ENCODE peak calls at places on chromosomes 3 and 15, in five cellular contexts. One of them, this sample, is unnamed.
A peak's percentile ranks its signal among the peaks of the same experiment; 100 is the strongest.

GRCh38 chr3:188150982-188151381 is 3.0 kb upstream of the LPP start:
- DNase-seq in EL: peak; percentile 14
- DNase-seq in hepatocyte: no peak
- DNase-seq in breast epithelium: no peak
- DNase-seq in dorsolateral prefrontal cortex: no peak
- DNase-seq in this sample: no peak

GRCh38 chr15:91311986-91312385 is 211.9 kb downstream of the SV2B start:
- DNase-seq in breast epithelium: no peak
- DNase-seq in EL: no peak
- DNase-seq in hepatocyte: no peak
- DNase-seq in dorsolateral prefrontal cortex: no peak
- DNase-seq in this sample: no peak

GRCh38 chr15:27353837-27354236 is 382.9 kb downstream of the GABRG3 start:
- DNase-seq in breast epithelium: no peak
- DNase-seq in dorsolateral prefrontal cortex: no peak
- DNase-seq in EL: no peak
- DNase-seq in hepatocyte: peak; percentile 58
- DNase-seq in this sample: no peak

GRCh38 chr15:52295421-52295991 is at the start of gene MYO5C:
- DNase-seq in hepatocyte: peak; percentile 85
- DNase-seq in dorsolateral prefrontal cortex: no peak
- DNase-seq in EL: peak; percentile 13
- DNase-seq in breast epithelium: peak; percentile 85
- DNase-seq in this sample: no peak

GRCh38 chr15:67823371-67824156 is 1.7 kb upstream of the SKOR1 start:
- DNase-seq in EL: no peak
- DNase-seq in dorsolateral prefrontal cortex: no peak
- DNase-seq in breast epithelium: no peak
- DNase-seq in hepatocyte: no peak
- DNase-seq in this sample: no peak

GRCh38 chr15:95684126-95684525 is 646.4 kb upstream of the NR2F2 start:
- DNase-seq in breast epithelium: no peak
- DNase-seq in EL: no peak
- DNase-seq in dorsolateral prefrontal cortex: no peak
- DNase-seq in hepatocyte: no peak
- DNase-seq in this sample: no peak

GRCh38 chr3:126421573-126422119 is 26.9 kb downstream of the CFAP100 start:
- DNase-seq in hepatocyte: no peak
- DNase-seq in EL: no peak
- DNase-seq in dorsolateral prefrontal cortex: peak; percentile 8
- DNase-seq in breast epithelium: no peak
- DNase-seq in this sample: no peak

GRCh38 chr3:165056510-165056909 is 21.8 kb downstream of the SI start:
- DNase-seq in dorsolateral prefrontal cortex: no peak
- DNase-seq in EL: no peak
- DNase-seq in hepatocyte: no peak
- DNase-seq in breast epithelium: no peak
- DNase-seq in this sample: no peak

GRCh38 chr3:190385835-190386688 is 1.9 kb upstream of the CLDN16 start:
- DNase-seq in EL: peak; percentile 97
- DNase-seq in breast epithelium: no peak
- DNase-seq in hepatocyte: peak; percentile 25
- DNase-seq in dorsolateral prefrontal cortex: no peak
- DNase-seq in this sample: no peak

GRCh38 chr3:100437879-100438622 is 36.7 kb downstream of the LNP1 start:
- DNase-seq in hepatocyte: no peak
- DNase-seq in EL: no peak
- DNase-seq in breast epithelium: no peak
- DNase-seq in dorsolateral prefrontal cortex: no peak
- DNase-seq in this sample: no peak

GRCh38 chr15:77543159-77543882 is 89.4 kb downstream of the LINGO1 start:
- DNase-seq in breast epithelium: peak; percentile 71
- DNase-seq in dorsolateral prefrontal cortex: peak; percentile 78
- DNase-seq in EL: peak; percentile 86
- DNase-seq in hepatocyte: peak; percentile 95
- DNase-seq in this sample: peak; percentile 94

GRCh38 chr3:41362638-41363559 is 163.6 kb downstream of the CTNNB1 start:
- DNase-seq in hepatocyte: peak; percentile 46
- DNase-seq in dorsolateral prefrontal cortex: no peak
- DNase-seq in breast epithelium: no peak
- DNase-seq in EL: no peak
- DNase-seq in this sample: no peak

GRCh38 chr3:149999421-149999820 is 28.7 kb upstream of the PFN2 start:
- DNase-seq in dorsolateral prefrontal cortex: no peak
- DNase-seq in breast epithelium: no peak
- DNase-seq in hepatocyte: no peak
- DNase-seq in EL: no peak
- DNase-seq in this sample: no peak

GRCh38 chr15:65303687-65304392 is 637 bp upstream of the RNU5B-1 start:
- DNase-seq in EL: peak; percentile 64
- DNase-seq in dorsolateral prefrontal cortex: peak; percentile 76
- DNase-seq in hepatocyte: peak; percentile 71
- DNase-seq in breast epithelium: peak; percentile 59
- DNase-seq in this sample: no peak

GRCh38 chr3:197613187-197613586 is 57.4 kb upstream of the BDH1 start:
- DNase-seq in dorsolateral prefrontal cortex: no peak
- DNase-seq in breast epithelium: no peak
- DNase-seq in hepatocyte: no peak
- DNase-seq in EL: no peak
- DNase-seq in this sample: no peak

GRCh38 chr15:79923515-79924169 is 26.8 kb upstream of the MTHFS start:
- DNase-seq in breast epithelium: peak; percentile 93
- DNase-seq in dorsolateral prefrontal cortex: peak; percentile 64
- DNase-seq in EL: peak; percentile 96
- DNase-seq in hepatocyte: peak; percentile 99
- DNase-seq in this sample: peak; percentile 97

GRCh38 chr3:66039590-66039887 is 821 bp upstream of the MAGI1 start:
- DNase-seq in breast epithelium: no peak
- DNase-seq in dorsolateral prefrontal cortex: no peak
- DNase-seq in hepatocyte: peak; percentile 68
- DNase-seq in EL: peak; percentile 67
- DNase-seq in this sample: no peak

GRCh38 chr3:15332405-15333098 is at the start of gene SH3BP5:
- DNase-seq in EL: peak; percentile 71
- DNase-seq in hepatocyte: peak; percentile 92
- DNase-seq in dorsolateral prefrontal cortex: peak; percentile 47
- DNase-seq in breast epithelium: peak; percentile 71
- DNase-seq in this sample: no peak

GRCh38 chr3:192571197-192571791 is 156.0 kb downstream of the FGF12 start:
- DNase-seq in dorsolateral prefrontal cortex: peak; percentile 46
- DNase-seq in breast epithelium: peak; percentile 34
- DNase-seq in hepatocyte: no peak
- DNase-seq in EL: peak; percentile 68
- DNase-seq in this sample: no peak

GRCh38 chr15:31104048-31104447 is 2.5 kb upstream of the TRPM1 start:
- DNase-seq in breast epithelium: no peak
- DNase-seq in hepatocyte: no peak
- DNase-seq in EL: no peak
- DNase-seq in dorsolateral prefrontal cortex: no peak
- DNase-seq in this sample: peak; percentile 86

This sample was measured in esophagus muscularis mucosa.